ENCODE peak calls at places on chromosomes 5 and 9, in six cellular contexts. A is fibroblast of lung, G is OCI-LY7, K is endothelial cell of umbilical vein, X is trophoblast cell, I is H9. R is an unnamed sample. For H3K4me1, the result is how much of the 10 kb centered on the place peaks cover.

GRCh38 chr5:174229068-174229467 is 183.6 kb downstream of the NSG2 start:
- DNase-seq in A (no peak), X (no peak), I (no peak), G (no peak), K (no peak), R (no peak)

GRCh38 chr5:137220523-137220927 is 278.6 kb downstream of the SPOCK1 start:
- DNase-seq in X (peak), K (peak), G (peak), A (peak), I (peak), R (peak)

GRCh38 chr5:119316116-119316515 is 39.7 kb upstream of the TNFAIP8 start:
- DNase-seq in I (no peak), K (no peak), G (no peak), A (no peak), X (no peak), R (no peak)

GRCh38 chr9:137960496-137960895 is 82.9 kb downstream of the CACNA1B start:
- DNase-seq in I (peak), A (no peak), G (no peak), K (no peak), X (no peak), R (no peak)

GRCh38 chr5:170849374-170849773 is 12.4 kb upstream of the RANBP17 start:
- DNase-seq in G (no peak), X (no peak), K (no peak), A (no peak), I (no peak), R (no peak)

GRCh38 chr9:85898288-85898802 is 42.6 kb upstream of the NAA35 start:
- DNase-seq in K (no peak), I (no peak), G (no peak), A (no peak), X (peak), R (no peak)

GRCh38 chr5:147327421-147327820 is 92.6 kb downstream of the STK32A start:
- DNase-seq in I (no peak), G (no peak), A (no peak), K (no peak), X (no peak), R (no peak)

GRCh38 chr5:96785271-96785670 is 22.5 kb downstream of the ERAP1 start:
- DNase-seq in A (no peak), X (no peak), G (no peak), K (no peak), I (no peak), R (no peak)

GRCh38 chr5:3896098-3896497 is 300.5 kb downstream of the IRX1 start:
- DNase-seq in G (no peak), X (no peak), K (no peak), I (no peak), A (no peak), R (no peak)

GRCh38 chr9:135085830-135086546 is 1.5 kb upstream of the OLFM1 start:
- DNase-seq in A (peak), K (peak), X (peak), G (peak), I (peak), R (peak)

GRCh38 chr9:21709464-21710058 is 92.9 kb upstream of the MTAP start:
- DNase-seq in I (peak), X (peak), K (peak), G (peak), A (peak), R (no peak)

GRCh38 chr5:117077142-117077541 is 502.5 kb upstream of the SEMA6A start:
- DNase-seq in K (no peak), I (no peak), X (peak), A (no peak), G (no peak), R (no peak)

GRCh38 chr5:76941000-76941399 is 11.8 kb upstream of the CRHBP start:
- DNase-seq in K (no peak), I (no peak), A (peak), X (no peak), G (no peak), R (no peak)

GRCh38 chr9:75911390-75911789 is 20.9 kb downstream of the PCSK5 start:
- DNase-seq in G (no peak), A (no peak), I (no peak), K (no peak), X (no peak), R (no peak)

GRCh38 chr9:125608488-125609224 is 98.4 kb downstream of the MAPKAP1 start:
- DNase-seq in A (peak), G (no peak), X (no peak), I (no peak), K (peak), R (no peak)

GRCh38 chr5:131328536-131329186 is 64.8 kb downstream of the CDC42SE2 start:
- DNase-seq in A (peak), I (no peak), K (peak), G (no peak), X (peak), R (peak)

GRCh38 chr5:161286066-161286655 is 260.4 kb downstream of the GABRB2 start:
- DNase-seq in K (no peak), A (no peak), I (no peak), G (no peak), X (no peak), R (no peak)

GRCh38 chr9:103867886-103868285 is 226.2 kb upstream of the SMC2 start:
- DNase-seq in X (no peak), A (no peak), I (no peak), G (no peak), K (no peak), R (peak)

GRCh38 chr9:33263131-33263935 is 1.2 kb downstream of the BAG1 start:
- DNase-seq in A (peak), G (peak), X (no peak), K (peak), I (no peak), R (no peak)

GRCh38 chr5:133203317-133204305 is 151.8 kb downstream of the HSPA4 start:
- DNase-seq in X (no peak), G (no peak), I (no peak), K (no peak), A (peak), R (no peak)

GRCh38 chr9:15576350-15577050 is 23.7 kb downstream of the CCDC171 start:
- DNase-seq in K (peak), A (no peak), G (no peak), I (no peak), X (peak), R (no peak)

GRCh38 chr9:91534374-91534773 is 110.7 kb upstream of the NFIL3 start:
- DNase-seq in K (no peak), I (no peak), G (no peak), A (peak), X (peak), R (no peak)

GRCh38 chr5:113192541-113192940 is 215.9 kb downstream of the DCP2 start:
- DNase-seq in I (no peak), K (no peak), X (no peak), A (no peak), G (no peak), R (no peak)

GRCh38 chr5:113189291-113189690 is 212.7 kb downstream of the DCP2 start:
- DNase-seq in I (no peak), K (no peak), A (no peak), X (no peak), G (no peak), R (no peak)

GRCh38 chr5:113188454-113188853 is 211.9 kb downstream of the DCP2 start:
- DNase-seq in K (no peak), I (no peak), X (no peak), G (no peak), A (no peak), R (no peak)

GRCh38 chr5:113187879-113188278 is 211.3 kb downstream of the DCP2 start:
- DNase-seq in I (no peak), X (no peak), G (no peak), A (no peak), K (no peak), R (no peak)

GRCh38 chr5:113190347-113190746 is 213.7 kb downstream of the DCP2 start:
- DNase-seq in A (peak), K (no peak), G (no peak), X (peak), I (no peak), R (no peak)
- H3K4me1 ChIP-seq in A (under half), K (under half), G (under half), X (under half), I (under half), R (under half)

GRCh38 chr5:57695179-57695578 is 212.6 kb upstream of the ACTBL2 start:
- DNase-seq in A (no peak), K (no peak), X (no peak), G (no peak), I (no peak), R (no peak)
- H2AFZ ChIP-seq in A (no peak), K (no peak), X (no peak), G (no peak), I (no peak), R (no peak)

GRCh38 chr9:124284237-124284831 is 26.6 kb downstream of the NEK6 start:
- DNase-seq in I (no peak), A (peak), K (no peak), X (no peak), G (no peak), R (no peak)
- H3K4me1 ChIP-seq in I (under half), A (half or more), K (half or more), X (under half), G (under half), R (under half)

DNA sequence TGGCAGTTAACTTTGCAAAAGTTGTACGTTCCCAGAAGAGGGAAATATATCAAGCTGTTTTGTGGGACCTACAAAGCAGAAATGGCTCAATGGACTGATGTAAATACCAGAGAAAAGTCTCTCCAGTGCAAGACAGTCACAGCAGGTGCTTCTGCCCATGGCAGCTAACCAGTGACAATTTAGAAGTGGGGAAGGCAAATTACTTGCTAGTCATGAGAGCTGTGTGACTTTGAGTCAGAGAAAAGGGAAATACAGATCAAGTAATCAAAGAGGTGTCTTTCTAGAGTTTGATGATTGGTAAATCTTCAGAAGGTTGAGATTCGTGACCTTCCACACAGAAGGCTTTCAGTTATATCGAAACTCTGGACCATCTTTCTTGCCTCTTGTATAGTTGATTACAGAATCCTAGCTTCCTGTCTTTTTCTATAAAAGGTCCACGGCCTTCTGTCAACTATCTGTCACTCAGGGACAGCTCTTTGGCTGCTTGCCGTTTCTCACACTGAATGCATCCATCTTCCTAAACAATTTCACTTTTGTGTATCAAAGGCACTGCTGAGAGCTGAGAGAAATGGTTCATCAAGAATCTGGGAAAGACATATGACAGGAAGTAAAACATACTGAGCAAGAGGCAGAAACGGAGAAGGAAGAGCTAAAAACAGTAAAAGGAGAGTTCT is 994.0 kb upstream of the ACO1 start:
- DNase-seq in I (no peak), X (no peak), K (peak), G (peak), A (no peak), R (no peak)
- H2AFZ ChIP-seq in I (no peak), X (no peak), K (peak), G (peak), A (no peak), R (peak)

DNA sequence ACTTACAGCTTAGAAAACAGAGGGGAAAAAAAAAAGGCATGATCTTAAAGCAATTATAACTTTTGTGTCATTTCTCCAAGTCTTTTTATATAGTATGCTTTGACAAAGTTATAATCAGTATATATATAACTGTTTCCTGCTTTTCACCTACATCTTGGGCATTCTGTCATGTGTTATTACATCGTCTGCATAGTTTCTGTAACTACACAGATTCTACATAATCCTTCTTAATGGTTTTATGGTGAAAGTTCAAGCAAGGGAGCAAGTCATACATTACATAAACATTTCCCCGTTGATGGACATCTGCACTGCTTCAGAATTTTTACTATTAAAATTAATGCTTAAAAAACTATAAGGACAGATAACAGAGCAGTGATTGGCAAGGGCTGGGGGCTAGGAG is 12.1 kb downstream of the FEM1C start:
- DNase-seq in A (no peak), X (peak), K (peak), G (no peak), I (no peak), R (peak)
- H3K4me1 ChIP-seq in A (under half), X (under half), K (under half), G (under half), I (under half), R (half or more)

R was measured in PC-9.